ENCODE peak calls at places on chromosomes 13 and 19, in seven cellular contexts. One of them, this sample, is unnamed.

GRCh38 chr19:2282062-2282861 is at the start of gene PEAK3:
- DNase-seq in fibroblast of pulmonary artery: peak
- DNase-seq in germinal center: no peak
- DNase-seq in GM23248: peak
- DNase-seq in HTR-8/SVneo: peak
- DNase-seq in lower leg skin: peak
- DNase-seq in H9: peak
- DNase-seq in this sample: peak

GRCh38 chr19:49111218-49111998 is 2.8 kb upstream of the LIN7B start:
- DNase-seq in fibroblast of pulmonary artery: no peak
- DNase-seq in germinal center: no peak
- DNase-seq in GM23248: no peak
- DNase-seq in HTR-8/SVneo: no peak
- DNase-seq in lower leg skin: no peak
- DNase-seq in H9: no peak
- DNase-seq in this sample: no peak

GRCh38 chr19:47309038-47309437 is 623 bp upstream of the C5AR1 start:
- DNase-seq in fibroblast of pulmonary artery: peak
- DNase-seq in germinal center: no peak
- DNase-seq in GM23248: peak
- DNase-seq in HTR-8/SVneo: no peak
- DNase-seq in lower leg skin: no peak
- DNase-seq in H9: no peak
- DNase-seq in this sample: no peak

GRCh38 chr13:28819748-28820098 is 416 bp upstream of the MTUS2 start:
- DNase-seq in fibroblast of pulmonary artery: peak
- DNase-seq in germinal center: peak
- DNase-seq in GM23248: peak
- DNase-seq in HTR-8/SVneo: no peak
- DNase-seq in lower leg skin: no peak
- DNase-seq in H9: peak
- DNase-seq in this sample: peak

GRCh38 chr13:24747248-24748151 is 16.5 kb upstream of the RNF17 start:
- DNase-seq in fibroblast of pulmonary artery: no peak
- DNase-seq in germinal center: no peak
- DNase-seq in GM23248: peak
- DNase-seq in HTR-8/SVneo: no peak
- DNase-seq in lower leg skin: no peak
- DNase-seq in H9: peak
- DNase-seq in this sample: no peak

GRCh38 chr13:73492811-73493210 is 434.0 kb downstream of the KLF5 start:
- DNase-seq in fibroblast of pulmonary artery: no peak
- DNase-seq in germinal center: no peak
- DNase-seq in GM23248: no peak
- DNase-seq in HTR-8/SVneo: no peak
- DNase-seq in lower leg skin: no peak
- DNase-seq in H9: no peak
- DNase-seq in this sample: no peak

GRCh38 chr13:39876258-39876657 is 220.8 kb downstream of the COG6 start:
- DNase-seq in fibroblast of pulmonary artery: peak
- DNase-seq in germinal center: no peak
- DNase-seq in GM23248: peak
- DNase-seq in HTR-8/SVneo: peak
- DNase-seq in lower leg skin: no peak
- DNase-seq in H9: no peak
- DNase-seq in this sample: no peak

GRCh38 chr19:29676586-29676985 is 11.3 kb downstream of the PLEKHF1 start:
- DNase-seq in fibroblast of pulmonary artery: no peak
- DNase-seq in germinal center: no peak
- DNase-seq in GM23248: no peak
- DNase-seq in HTR-8/SVneo: no peak
- DNase-seq in lower leg skin: no peak
- DNase-seq in H9: no peak
- DNase-seq in this sample: no peak

GRCh38 chr13:66102864-66103263 is 1127.3 kb downstream of the PCDH9 start:
- DNase-seq in fibroblast of pulmonary artery: peak
- DNase-seq in germinal center: no peak
- DNase-seq in GM23248: no peak
- DNase-seq in HTR-8/SVneo: no peak
- DNase-seq in lower leg skin: no peak
- DNase-seq in H9: no peak
- DNase-seq in this sample: no peak

GRCh38 chr13:45341799-45342584 is 1.0 kb upstream of the TPT1 start:
- DNase-seq in fibroblast of pulmonary artery: peak
- DNase-seq in germinal center: peak
- DNase-seq in GM23248: peak
- DNase-seq in HTR-8/SVneo: no peak
- DNase-seq in lower leg skin: peak
- DNase-seq in H9: no peak
- DNase-seq in this sample: no peak

GRCh38 chr19:33702606-33703437 is 81.1 kb downstream of the CHST8 start:
- DNase-seq in fibroblast of pulmonary artery: no peak
- DNase-seq in germinal center: no peak
- DNase-seq in GM23248: no peak
- DNase-seq in HTR-8/SVneo: no peak
- DNase-seq in lower leg skin: no peak
- DNase-seq in H9: no peak
- DNase-seq in this sample: no peak

GRCh38 chr19:32817913-32818476 is 51.6 kb downstream of the SLC7A9 start:
- DNase-seq in fibroblast of pulmonary artery: no peak
- DNase-seq in germinal center: no peak
- DNase-seq in GM23248: no peak
- DNase-seq in HTR-8/SVneo: no peak
- DNase-seq in lower leg skin: no peak
- DNase-seq in H9: no peak
- DNase-seq in this sample: no peak

GRCh38 chr19:13014101-13014920 is 19.0 kb downstream of the NFIX start:
- DNase-seq in fibroblast of pulmonary artery: peak
- DNase-seq in germinal center: no peak
- DNase-seq in GM23248: peak
- DNase-seq in HTR-8/SVneo: no peak
- DNase-seq in lower leg skin: no peak
- DNase-seq in H9: peak
- DNase-seq in this sample: peak

GRCh38 chr19:18646535-18647370 is 9.9 kb downstream of the KLHL26 start:
- DNase-seq in fibroblast of pulmonary artery: no peak
- DNase-seq in germinal center: no peak
- DNase-seq in GM23248: no peak
- DNase-seq in HTR-8/SVneo: no peak
- DNase-seq in lower leg skin: no peak
- DNase-seq in H9: no peak
- DNase-seq in this sample: no peak

GRCh38 chr13:79037197-79037596 is 368.9 kb downstream of the RBM26 start:
- DNase-seq in fibroblast of pulmonary artery: no peak
- DNase-seq in germinal center: no peak
- DNase-seq in GM23248: no peak
- DNase-seq in HTR-8/SVneo: no peak
- DNase-seq in lower leg skin: no peak
- DNase-seq in H9: no peak
- DNase-seq in this sample: no peak

GRCh38 chr19:55196803-55197202 is 12.5 kb downstream of the PTPRH start:
- DNase-seq in fibroblast of pulmonary artery: no peak
- DNase-seq in germinal center: no peak
- DNase-seq in GM23248: peak
- DNase-seq in HTR-8/SVneo: no peak
- DNase-seq in lower leg skin: no peak
- DNase-seq in H9: no peak
- DNase-seq in this sample: no peak

GRCh38 chr13:98570929-98571372 is 6.0 kb downstream of the STK24 start:
- DNase-seq in fibroblast of pulmonary artery: no peak
- DNase-seq in germinal center: peak
- DNase-seq in GM23248: no peak
- DNase-seq in HTR-8/SVneo: no peak
- DNase-seq in lower leg skin: no peak
- DNase-seq in H9: no peak
- DNase-seq in this sample: peak

GRCh38 chr19:45884682-45885555 is 1.0 kb downstream of the IRF2BP1 start:
- DNase-seq in fibroblast of pulmonary artery: no peak
- DNase-seq in germinal center: no peak
- DNase-seq in GM23248: peak
- DNase-seq in HTR-8/SVneo: no peak
- DNase-seq in lower leg skin: no peak
- DNase-seq in H9: peak
- DNase-seq in this sample: no peak

GRCh38 chr13:40388617-40389016 is 277.8 kb downstream of the FOXO1 start:
- DNase-seq in fibroblast of pulmonary artery: no peak
- DNase-seq in germinal center: peak
- DNase-seq in GM23248: no peak
- DNase-seq in HTR-8/SVneo: no peak
- DNase-seq in lower leg skin: no peak
- DNase-seq in H9: no peak
- DNase-seq in this sample: peak

GRCh38 chr13:40101708-40102359 is 446.4 kb downstream of the COG6 start:
- DNase-seq in fibroblast of pulmonary artery: no peak
- DNase-seq in germinal center: peak
- DNase-seq in GM23248: no peak
- DNase-seq in HTR-8/SVneo: no peak
- DNase-seq in lower leg skin: no peak
- DNase-seq in H9: no peak
- DNase-seq in this sample: peak

GRCh38 chr13:98534821-98535220 is 42.1 kb downstream of the STK24 start:
- DNase-seq in fibroblast of pulmonary artery: no peak
- DNase-seq in germinal center: no peak
- DNase-seq in GM23248: no peak
- DNase-seq in HTR-8/SVneo: no peak
- DNase-seq in lower leg skin: no peak
- DNase-seq in H9: no peak
- DNase-seq in this sample: no peak

GRCh38 chr13:41944635-41945401 is 16.1 kb downstream of the VWA8 start:
- DNase-seq in fibroblast of pulmonary artery: no peak
- DNase-seq in germinal center: no peak
- DNase-seq in GM23248: no peak
- DNase-seq in HTR-8/SVneo: no peak
- DNase-seq in lower leg skin: no peak
- DNase-seq in H9: no peak
- DNase-seq in this sample: no peak

GRCh38 chr13:37295046-37295445 is 189.6 kb upstream of the CSNK1A1L start:
- DNase-seq in fibroblast of pulmonary artery: peak
- DNase-seq in germinal center: no peak
- DNase-seq in GM23248: no peak
- DNase-seq in HTR-8/SVneo: no peak
- DNase-seq in lower leg skin: no peak
- DNase-seq in H9: no peak
- DNase-seq in this sample: no peak